ENCODE peak calls at places on chromosomes 3 and 15, in four cellular contexts. K, E, R and H are unnamed samples.

GRCh38 chr3:39668420-39668819 is 141.0 kb upstream of the MYRIP start:
- DNase-seq in R (peak; percentile 47), E (peak; percentile 17), K (peak; percentile 72), H (peak; percentile 9)

GRCh38 chr15:74525946-74526345 is 15.1 kb upstream of the ARID3B start:
- DNase-seq in K (peak; percentile 88), E (peak; percentile 92), R (peak; percentile 72), H (no peak)

GRCh38 chr3:8539419-8539818 is 37.8 kb downstream of the LMCD1 start:
- DNase-seq in E (no peak), K (peak; percentile 68), R (no peak), H (no peak)

GRCh38 chr15:90659481-90659880 is 57.7 kb upstream of the BLM start:
- DNase-seq in K (no peak), R (no peak), E (no peak), H (no peak)

GRCh38 chr3:152609891-152610290 is 225.0 kb upstream of the P2RY1 start:
- DNase-seq in K (no peak), R (no peak), E (no peak), H (no peak)

GRCh38 chr15:65038838-65039237 is 6.3 kb upstream of the SLC51B start:
- DNase-seq in E (no peak), K (no peak), R (no peak), H (no peak)

GRCh38 chr3:44883999-44884431 is 9.6 kb downstream of the TGM4 start:
- DNase-seq in R (peak; percentile 35), E (peak; percentile 82), K (peak; percentile 99), H (no peak)

GRCh38 chr3:190073264-190073663 is 47.4 kb downstream of the P3H2 start:
- DNase-seq in K (no peak), R (no peak), E (no peak), H (no peak)

GRCh38 chr3:94226058-94226457 is 163.2 kb downstream of the NSUN3 start:
- DNase-seq in E (peak; percentile 29), R (no peak), K (peak; percentile 67), H (no peak)

GRCh38 chr3:95705786-95706418 is 1108.5 kb upstream of the EPHA6 start:
- DNase-seq in E (no peak), K (peak; percentile 2), R (no peak), H (no peak)

GRCh38 chr15:63408514-63408913 is 26.9 kb upstream of the CA12 start:
- DNase-seq in E (no peak), K (no peak), R (no peak), H (no peak)

GRCh38 chr3:115100172-115100571 is 46.9 kb downstream of the ZBTB20 start:
- DNase-seq in K (peak; percentile 61), R (no peak), E (no peak), H (no peak)

GRCh38 chr3:100984257-100984772 is 8.9 kb downstream of the ABI3BP start:
- DNase-seq in E (no peak), K (no peak), R (no peak), H (no peak)

GRCh38 chr3:102353804-102354203 is 81.0 kb upstream of the ZPLD1 start:
- DNase-seq in E (peak; percentile 22), K (no peak), R (no peak), H (no peak)

GRCh38 chr3:78976200-78976599 is 791.6 kb downstream of the ROBO1 start:
- DNase-seq in R (no peak), E (no peak), K (no peak), H (no peak)

GRCh38 chr3:78977073-78977472 is 790.7 kb downstream of the ROBO1 start:
- DNase-seq in R (no peak), K (peak; percentile 38), E (no peak), H (no peak)

GRCh38 chr3:78974181-78974770 is 793.5 kb downstream of the ROBO1 start:
- DNase-seq in E (no peak), K (peak; percentile 64), R (no peak), H (no peak)

GRCh38 chr3:78979083-78979482 is 788.7 kb downstream of the ROBO1 start:
- DNase-seq in E (no peak), R (no peak), K (no peak), H (no peak)

GRCh38 chr3:78978037-78978436 is 789.8 kb downstream of the ROBO1 start:
- DNase-seq in E (peak; percentile 20), K (peak; percentile 59), R (no peak), H (no peak)
- TF ChIP-seq CTCF in E (no peak), K (peak; percentile 62), R (no peak), H (peak; percentile 37)

DNA sequence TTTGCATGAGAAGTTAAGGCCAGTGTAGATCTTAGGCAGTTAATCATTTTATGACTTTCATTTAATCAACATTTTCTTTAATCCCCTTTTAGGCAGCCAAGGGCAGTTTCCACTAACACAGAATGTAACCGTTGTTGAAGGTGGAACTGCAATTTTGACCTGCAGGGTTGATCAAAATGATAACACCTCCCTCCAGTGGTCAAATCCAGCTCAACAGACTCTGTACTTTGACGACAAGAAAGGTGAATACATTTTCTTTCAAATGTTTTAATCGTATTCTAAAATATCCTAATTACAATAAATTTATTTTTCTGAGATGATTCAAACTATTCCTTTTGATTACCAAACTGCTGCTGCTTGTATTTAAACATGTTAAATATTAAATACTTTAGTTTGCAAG is 843.2 kb downstream of the CADM2 start:
- DNase-seq in R (no peak), K (no peak), E (peak; percentile 21), H (peak; percentile 30)
- TF ChIP-seq CTCF in R (no peak), K (no peak), E (no peak), H (peak; percentile 56)

DNA sequence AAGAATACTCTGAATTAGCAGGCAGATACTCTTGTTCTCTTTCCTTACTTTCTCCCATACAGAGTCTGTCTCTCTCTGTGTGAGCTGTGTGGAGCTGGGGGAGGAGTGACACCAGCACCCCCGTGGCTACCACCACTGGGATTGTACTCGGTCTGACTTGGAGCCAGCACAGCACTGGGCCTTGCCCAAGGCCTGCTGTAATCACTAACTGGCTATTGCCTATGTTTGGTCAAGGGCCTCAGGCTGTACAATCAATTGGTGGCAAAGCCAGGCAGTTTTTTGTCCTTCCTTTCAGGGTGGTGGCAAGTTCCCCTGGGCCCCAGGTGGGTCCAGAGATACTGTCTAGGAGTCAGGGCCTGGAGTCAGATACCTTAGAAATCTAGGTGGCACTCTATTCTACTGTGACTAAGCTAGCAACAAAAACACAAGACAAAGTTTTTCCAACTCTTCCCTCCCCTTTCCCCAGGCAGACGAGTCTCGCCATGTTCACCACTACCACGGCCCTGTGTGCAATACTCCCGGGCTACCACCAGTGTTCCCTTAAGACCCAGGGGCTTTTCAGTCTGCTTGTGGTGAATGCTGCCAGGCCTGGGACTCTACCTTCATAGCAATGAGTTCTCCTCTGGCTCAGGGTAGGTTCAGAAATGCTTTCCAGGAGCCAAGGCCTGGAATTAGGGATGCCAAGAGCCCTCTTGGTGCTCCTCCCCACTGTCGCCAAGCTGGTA is 151.8 kb downstream of the KCNAB1 start:
- DNase-seq in K (no peak), E (no peak), R (no peak), H (no peak)
- TF ChIP-seq CTCF in K (no peak), E (no peak), R (no peak), H (no peak)

GRCh38 chr15:41806291-41807181 is 21.4 kb upstream of the JMJD7 start:
- DNase-seq in K (no peak), R (peak; percentile 24), E (peak; percentile 98), H (no peak)
- TF ChIP-seq CTCF in K (no peak), R (peak; percentile 24), E (no peak), H (no peak)

GRCh38 chr15:70427531-70428120 is 329.9 kb upstream of the TLE3 start:
- DNase-seq in R (no peak), E (peak; percentile 42), K (no peak), H (no peak)
- TF ChIP-seq CTCF in R (no peak), E (no peak), K (no peak), H (no peak)

DNA sequence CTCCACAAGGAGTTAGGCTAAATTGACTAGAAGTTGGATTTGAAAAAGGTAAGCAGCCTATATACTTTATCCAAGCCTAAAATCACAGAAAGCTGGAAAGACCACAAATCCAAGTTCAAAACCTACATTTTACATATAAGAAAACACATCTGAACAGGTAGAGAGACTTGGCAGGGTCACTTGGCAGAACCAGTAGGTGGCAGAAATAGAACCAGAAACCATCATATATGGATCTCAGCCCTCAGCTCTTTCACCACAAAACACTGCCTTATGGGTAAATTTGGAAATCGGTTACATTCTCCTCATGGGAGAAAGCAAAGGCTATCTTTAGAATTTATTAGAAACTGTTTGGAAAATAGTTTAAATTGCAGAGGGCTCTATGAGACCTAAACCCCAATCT is 44.2 kb downstream of the MKRN2 start:
- DNase-seq in K (peak; percentile 35), E (no peak), R (no peak), H (no peak)
- TF ChIP-seq CTCF in K (no peak), E (no peak), R (no peak), H (no peak)

GRCh38 chr3:65912647-65913046 is 126.1 kb downstream of the MAGI1 start:
- DNase-seq in K (no peak), R (no peak), E (no peak), H (no peak)

GRCh38 chr3:65908588-65908987 is 130.1 kb downstream of the MAGI1 start:
- DNase-seq in K (no peak), E (no peak), R (no peak), H (no peak)

GRCh38 chr3:65915477-65915876 is 123.2 kb downstream of the MAGI1 start:
- DNase-seq in K (no peak), R (no peak), E (no peak), H (no peak)

GRCh38 chr3:65914740-65915366 is 123.9 kb downstream of the MAGI1 start:
- DNase-seq in K (peak; percentile 26), E (no peak), R (no peak), H (no peak)

DNA sequence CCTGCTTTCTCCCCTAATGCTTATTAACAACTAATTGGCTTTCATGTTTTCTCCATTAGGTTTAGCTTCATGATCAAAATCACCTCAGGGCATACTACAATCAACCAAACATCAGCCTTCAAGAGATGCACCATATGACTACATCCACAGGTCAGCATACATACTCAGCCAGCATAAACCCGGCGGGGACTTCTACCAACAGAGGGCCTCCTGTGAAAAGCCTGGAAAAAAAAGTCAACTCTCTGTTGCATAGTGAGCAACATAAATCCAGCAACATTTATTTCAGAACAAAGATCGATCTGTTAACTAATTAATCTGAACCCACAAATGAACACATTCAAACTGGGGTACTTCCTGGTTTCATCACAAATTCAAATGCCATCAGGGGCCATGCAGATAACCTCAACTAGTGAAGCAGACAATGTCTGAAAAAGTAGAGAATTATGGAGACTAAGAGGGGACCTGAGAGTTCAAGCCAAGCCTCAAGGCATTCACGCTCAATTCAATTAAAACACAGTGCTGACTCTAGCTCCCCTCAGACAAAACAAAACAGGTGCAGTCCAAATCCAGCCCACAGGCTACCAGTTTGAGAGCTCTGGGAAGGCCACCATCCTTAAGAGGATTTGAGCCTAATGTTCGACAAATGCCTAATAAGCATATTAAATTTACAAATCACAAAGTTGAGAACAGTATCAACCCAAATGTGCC is 124.5 kb downstream of the MAGI1 start:
- DNase-seq in E (no peak), R (no peak), K (no peak), H (no peak)
- TF ChIP-seq CTCF in E (no peak), R (peak; percentile 13), K (peak; percentile 20), H (no peak)

DNA sequence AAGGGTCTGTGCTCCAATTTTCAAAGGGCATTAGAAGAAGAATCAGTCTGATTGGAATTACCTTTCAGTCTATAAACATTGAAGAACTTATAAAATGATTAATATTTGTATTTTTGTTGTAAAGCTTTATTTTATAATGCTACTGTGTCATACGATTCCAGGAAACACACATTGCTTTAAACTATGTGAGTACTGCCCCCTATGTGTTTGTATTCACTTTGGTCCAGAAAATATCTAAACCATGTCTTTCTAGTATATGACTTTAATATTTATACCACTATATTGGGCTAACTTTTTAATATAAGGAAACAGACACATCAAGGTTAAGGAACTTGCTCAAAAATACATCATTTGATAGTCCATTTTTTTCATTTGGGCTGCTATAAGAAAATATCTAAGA is 3.2 kb upstream of the RIOX2 start:
- DNase-seq in K (no peak), E (no peak), R (no peak), H (no peak)
- TF ChIP-seq CTCF in K (peak; percentile 28), E (no peak), R (peak; percentile 18), H (no peak)